ENCODE peak calls at places on chromosomes 4 and X, in nine cellular contexts. A, K, C, Q, L, W, P, S and U are unnamed samples.

GRCh38 chr4:87540176-87541058 is 11.2 kb upstream of the SPARCL1 start:
- DNase-seq in A (no peak), K (peak; percentile 75), C (no peak), Q (no peak), L (no peak), W (no peak), P (no peak), S (peak; percentile 26), U (no peak)

GRCh38 chr4:101708640-101709039 is 81.9 kb upstream of the BANK1 start:
- DNase-seq in A (no peak), K (no peak), C (peak; percentile 37), Q (no peak), L (no peak), W (no peak), P (no peak), S (no peak), U (no peak)

GRCh38 chr4:102449751-102450352 is 51.3 kb upstream of the NFKB1 start:
- DNase-seq in A (peak; percentile 53), K (no peak), C (peak; percentile 66), Q (peak; percentile 68), L (peak; percentile 21), W (peak; percentile 13), P (peak; percentile 28), S (peak; percentile 48), U (peak; percentile 30)

GRCh38 chrX:116667346-116667745 is 204.6 kb upstream of the CT83 start:
- DNase-seq in A (no peak), K (no peak), C (no peak), Q (no peak), L (no peak), W (no peak), P (no peak), S (no peak), U (no peak)

GRCh38 chrX:150569155-150569477 is 695 bp downstream of the MTM1 start:
- DNase-seq in A (no peak), K (no peak), C (no peak), Q (peak; percentile 3), L (peak; percentile 22), W (no peak), P (no peak), S (no peak), U (no peak)

GRCh38 chr4:185833055-185833598 is 21.1 kb upstream of the SORBS2 start:
- DNase-seq in A (no peak), K (no peak), C (no peak), Q (peak; percentile 87), L (no peak), W (no peak), P (no peak), S (no peak), U (no peak)

GRCh38 chr4:72209600-72209999 is 177.8 kb downstream of the NPFFR2 start:
- DNase-seq in A (no peak), K (no peak), C (peak; percentile 92), Q (no peak), L (no peak), W (no peak), P (no peak), S (no peak), U (no peak)

GRCh38 chr4:24472514-24473308 is 111.6 kb downstream of the DHX15 start:
- DNase-seq in A (peak; percentile 93), K (peak; percentile 86), C (peak; percentile 31), Q (peak; percentile 67), L (peak; percentile 9), W (peak; percentile 65), P (peak; percentile 92), S (peak; percentile 90), U (peak; percentile 83)

GRCh38 chr4:57214654-57215411 is 104.6 kb upstream of the IGFBP7 start:
- DNase-seq in A (no peak), K (no peak), C (peak; percentile 41), Q (no peak), L (no peak), W (no peak), P (no peak), S (no peak), U (no peak)

GRCh38 chr4:1659104-1659725 is 24.9 kb downstream of the FAM53A start:
- DNase-seq in A (no peak), K (no peak), C (no peak), Q (no peak), L (no peak), W (no peak), P (no peak), S (no peak), U (no peak)

GRCh38 chrX:39174761-39175417 is 373.6 kb downstream of the MID1IP1 start:
- DNase-seq in A (no peak), K (no peak), C (no peak), Q (no peak), L (peak; percentile 1), W (peak; percentile 30), P (no peak), S (no peak), U (no peak)

GRCh38 chr4:3422241-3422801 is 19.4 kb upstream of the HGFAC start:
- DNase-seq in A (no peak), K (no peak), C (no peak), Q (no peak), L (no peak), W (no peak), P (peak; percentile 19), S (no peak), U (no peak)

GRCh38 chr4:26885912-26886274 is 25.3 kb downstream of the STIM2 start:
- DNase-seq in A (no peak), K (no peak), C (peak; percentile 52), Q (no peak), L (no peak), W (no peak), P (no peak), S (no peak), U (no peak)

GRCh38 chrX:6941041-6941440 is 206.5 kb upstream of the STS start:
- DNase-seq in A (no peak), K (no peak), C (peak; percentile 1), Q (peak; percentile 17), L (no peak), W (no peak), P (no peak), S (no peak), U (no peak)

GRCh38 chr4:101953949-101954348 is 163.4 kb downstream of the BANK1 start:
- DNase-seq in A (no peak), K (no peak), C (peak; percentile 66), Q (peak; percentile 50), L (no peak), W (no peak), P (no peak), S (no peak), U (no peak)

DNA sequence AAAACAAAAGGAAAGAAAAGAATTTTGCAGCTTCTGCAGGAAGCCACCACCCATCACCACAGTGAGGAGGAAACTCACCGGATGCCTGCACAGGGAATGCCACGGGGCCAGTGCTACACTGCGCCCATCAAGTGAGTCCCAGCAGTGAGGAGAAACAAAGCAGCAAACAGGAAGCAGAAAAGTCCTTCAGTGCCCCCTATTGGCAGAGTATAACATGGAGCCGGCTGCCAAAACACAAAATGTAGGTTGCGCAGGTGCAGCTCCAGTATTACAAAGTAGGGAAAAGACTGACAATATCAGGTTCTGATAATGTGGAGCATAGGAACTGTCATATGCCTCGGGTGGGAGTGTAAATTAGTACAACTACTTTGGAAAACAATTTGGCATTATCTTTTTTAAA is 23.3 kb upstream of the SCML2 start:
- DNase-seq in A (peak; percentile 50), K (no peak), C (peak; percentile 3), Q (no peak), L (no peak), W (no peak), P (no peak), S (peak; percentile 39), U (no peak)
- TF ChIP-seq CTCF in A (peak; percentile 83), K (peak; percentile 27), C (peak; percentile 30), Q (peak; percentile 63), L (peak; percentile 29), W (peak; percentile 37), P (peak; percentile 32), S (no peak), U (peak; percentile 37)

GRCh38 chr4:128513664-128514484 is 226.3 kb upstream of the PGRMC2 start:
- DNase-seq in A (no peak), K (no peak), C (no peak), Q (no peak), L (no peak), W (no peak), P (no peak), S (no peak), U (no peak)

GRCh38 chr4:128519163-128519810 is 231.7 kb upstream of the PGRMC2 start:
- DNase-seq in A (no peak), K (peak; percentile 66), C (no peak), Q (no peak), L (no peak), W (no peak), P (peak; percentile 83), S (no peak), U (no peak)

GRCh38 chr4:128516568-128516967 is 229.0 kb upstream of the PGRMC2 start:
- DNase-seq in A (no peak), K (no peak), C (no peak), Q (no peak), L (no peak), W (no peak), P (no peak), S (no peak), U (no peak)

GRCh38 chr4:128517739-128518510 is 230.3 kb upstream of the PGRMC2 start:
- DNase-seq in A (no peak), K (peak; percentile 84), C (peak; percentile 91), Q (peak; percentile 90), L (no peak), W (peak; percentile 24), P (peak; percentile 67), S (peak; percentile 32), U (no peak)

GRCh38 chr4:128517096-128517738 is 229.6 kb upstream of the PGRMC2 start:
- DNase-seq in A (no peak), K (no peak), C (peak; percentile 51), Q (no peak), L (no peak), W (no peak), P (no peak), S (no peak), U (no peak)
- H3K4me3 ChIP-seq in A (no peak overlapping the region), K (no peak overlapping the region), C (no peak overlapping the region), Q (no peak overlapping the region), L (no peak overlapping the region), W (no peak overlapping the region), P (no peak overlapping the region), S (no peak overlapping the region), U (no peak overlapping the region)

GRCh38 chrX:79153348-79153747 is 8.9 kb downstream of the GPR174 start:
- DNase-seq in A (no peak), K (no peak), C (no peak), Q (no peak), L (no peak), W (no peak), P (no peak), S (no peak), U (no peak)
- H3K27me3 ChIP-seq in A (peaks cover 8% of the 10 kb centered on the region), K (no peaks in the 10 kb centered on the region), C (no peaks in the 10 kb centered on the region), Q (no peaks in the 10 kb centered on the region), L (no peaks in the 10 kb centered on the region), W (no peaks in the 10 kb centered on the region), P (no peaks in the 10 kb centered on the region), S (no peaks in the 10 kb centered on the region), U (no peaks in the 10 kb centered on the region)

DNA sequence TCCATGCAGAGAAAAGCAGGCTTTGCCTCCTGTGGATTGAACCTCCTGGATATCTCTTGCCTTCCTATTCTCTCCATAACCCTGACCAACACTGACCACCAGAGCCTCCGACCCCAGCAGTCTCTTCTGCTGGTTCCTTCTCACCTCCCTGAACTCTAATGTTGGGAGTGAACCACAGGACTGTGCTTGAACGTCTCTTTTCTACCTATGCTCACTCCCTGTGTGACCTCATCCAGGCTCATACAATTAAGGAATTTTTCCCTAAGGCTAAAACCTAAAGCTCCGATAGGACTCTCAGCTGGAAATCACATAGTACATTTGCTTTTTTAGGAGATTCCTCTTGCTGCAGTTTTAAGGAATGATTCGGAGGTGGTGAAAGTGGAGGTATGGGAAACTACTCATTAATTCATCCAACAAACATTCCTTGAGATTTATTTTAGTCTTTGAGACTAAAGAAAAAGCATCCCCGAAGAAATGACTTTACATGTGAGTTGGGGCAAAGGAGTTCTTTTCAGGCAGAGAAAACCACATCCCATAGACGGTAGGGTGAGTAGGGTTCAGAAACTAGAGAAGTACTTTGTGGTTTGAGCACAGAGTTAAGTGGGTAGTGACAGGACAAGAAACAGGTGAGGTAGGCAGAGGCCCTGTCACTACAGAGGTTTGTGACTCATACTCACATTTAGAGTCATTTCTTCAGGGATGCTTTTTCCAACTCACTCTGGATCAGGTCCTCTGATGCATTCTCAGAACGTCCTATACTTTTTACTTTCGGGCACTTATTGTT is 30.8 kb downstream of the NDNF start:
- DNase-seq in A (no peak), K (no peak), C (peak; percentile 37), Q (no peak), L (no peak), W (no peak), P (no peak), S (no peak), U (no peak)
- TF ChIP-seq CTCF in A (no peak), K (no peak), C (no peak), Q (no peak), L (no peak), W (no peak), P (no peak), S (no peak), U (no peak)